ENCODE peak calls at places on chromosome 9, in five cellular contexts. One of them, this sample, is unnamed.

GRCh38 chr9:134624119-134624826 is 17.3 kb upstream of the COL5A1 start:
- DNase-seq in A549: no peak
- DNase-seq in endothelial cell of umbilical vein: no peak
- DNase-seq in HepG2: no peak
- DNase-seq in SK-N-SH: no peak
- DNase-seq in this sample: no peak

GRCh38 chr9:109961579-109961978 is 181.6 kb downstream of the PALM2AKAP2 start:
- DNase-seq in A549: no peak
- DNase-seq in endothelial cell of umbilical vein: no peak
- DNase-seq in HepG2: no peak
- DNase-seq in SK-N-SH: peak
- DNase-seq in this sample: no peak

GRCh38 chr9:1373445-1373844 is 323.3 kb downstream of the DMRT2 start:
- DNase-seq in A549: no peak
- DNase-seq in endothelial cell of umbilical vein: no peak
- DNase-seq in HepG2: no peak
- DNase-seq in SK-N-SH: no peak
- DNase-seq in this sample: no peak

GRCh38 chr9:86353591-86354047 is 591 bp downstream of the TUT7 start:
- DNase-seq in A549: no peak
- DNase-seq in endothelial cell of umbilical vein: peak
- DNase-seq in HepG2: peak
- DNase-seq in SK-N-SH: no peak
- DNase-seq in this sample: peak

GRCh38 chr9:113391917-113392316 is 9.2 kb downstream of the ALAD start:
- DNase-seq in A549: no peak
- DNase-seq in endothelial cell of umbilical vein: no peak
- DNase-seq in HepG2: no peak
- DNase-seq in SK-N-SH: no peak
- DNase-seq in this sample: no peak

GRCh38 chr9:90065851-90066250 is 461.0 kb downstream of the GADD45G start:
- DNase-seq in A549: no peak
- DNase-seq in endothelial cell of umbilical vein: no peak
- DNase-seq in HepG2: no peak
- DNase-seq in SK-N-SH: no peak
- DNase-seq in this sample: no peak

GRCh38 chr9:35521708-35522107 is 31.8 kb downstream of the RUSC2 start:
- DNase-seq in A549: peak
- DNase-seq in endothelial cell of umbilical vein: no peak
- DNase-seq in HepG2: no peak
- DNase-seq in SK-N-SH: no peak
- DNase-seq in this sample: no peak

GRCh38 chr9:15543033-15543791 is 9.6 kb upstream of the CCDC171 start:
- DNase-seq in A549: peak
- DNase-seq in endothelial cell of umbilical vein: no peak
- DNase-seq in HepG2: no peak
- DNase-seq in SK-N-SH: no peak
- DNase-seq in this sample: peak

GRCh38 chr9:34084562-34084961 is 35.9 kb upstream of the UBAP2 start:
- DNase-seq in A549: no peak
- DNase-seq in endothelial cell of umbilical vein: no peak
- DNase-seq in HepG2: no peak
- DNase-seq in SK-N-SH: no peak
- DNase-seq in this sample: no peak

GRCh38 chr9:86585422-86586143 is 231.4 kb upstream of the TUT7 start:
- DNase-seq in A549: no peak
- DNase-seq in endothelial cell of umbilical vein: no peak
- DNase-seq in HepG2: no peak
- DNase-seq in SK-N-SH: no peak
- DNase-seq in this sample: no peak

GRCh38 chr9:114370985-114371335 is 16.8 kb downstream of the AKNA start:
- DNase-seq in A549: no peak
- DNase-seq in endothelial cell of umbilical vein: no peak
- DNase-seq in HepG2: no peak
- DNase-seq in SK-N-SH: no peak
- DNase-seq in this sample: no peak

GRCh38 chr9:120281665-120282064 is 298.3 kb downstream of the CDK5RAP2 start:
- DNase-seq in A549: no peak
- DNase-seq in endothelial cell of umbilical vein: no peak
- DNase-seq in HepG2: no peak
- DNase-seq in SK-N-SH: no peak
- DNase-seq in this sample: no peak

GRCh38 chr9:122228906-122229837 is at the start of gene LHX6:
- DNase-seq in A549: no peak
- DNase-seq in endothelial cell of umbilical vein: peak
- DNase-seq in HepG2: no peak
- DNase-seq in SK-N-SH: peak
- DNase-seq in this sample: peak

GRCh38 chr9:93665566-93666278 is 89.3 kb downstream of the PHF2 start:
- DNase-seq in A549: no peak
- DNase-seq in endothelial cell of umbilical vein: no peak
- DNase-seq in HepG2: no peak
- DNase-seq in SK-N-SH: no peak
- DNase-seq in this sample: no peak

GRCh38 chr9:72431036-72431435 is 66.0 kb upstream of the ZFAND5 start:
- DNase-seq in A549: no peak
- DNase-seq in endothelial cell of umbilical vein: no peak
- DNase-seq in HepG2: no peak
- DNase-seq in SK-N-SH: no peak
- DNase-seq in this sample: no peak

GRCh38 chr9:15498246-15499018 is 12.3 kb downstream of the PSIP1 start:
- DNase-seq in A549: no peak
- DNase-seq in endothelial cell of umbilical vein: no peak
- DNase-seq in HepG2: no peak
- DNase-seq in SK-N-SH: no peak
- DNase-seq in this sample: no peak

GRCh38 chr9:29039258-29039657 is 1466.0 kb upstream of the C9orf72 start:
- DNase-seq in A549: peak
- DNase-seq in endothelial cell of umbilical vein: no peak
- DNase-seq in HepG2: no peak
- DNase-seq in SK-N-SH: no peak
- DNase-seq in this sample: no peak

GRCh38 chr9:71191708-71192107 is 70.3 kb upstream of the TRPM3 start:
- DNase-seq in A549: no peak
- DNase-seq in endothelial cell of umbilical vein: no peak
- DNase-seq in HepG2: no peak
- DNase-seq in SK-N-SH: no peak
- DNase-seq in this sample: no peak

GRCh38 chr9:81032030-81032572 is 657.2 kb downstream of the TLE1 start:
- DNase-seq in A549: peak
- DNase-seq in endothelial cell of umbilical vein: no peak
- DNase-seq in HepG2: peak
- DNase-seq in SK-N-SH: no peak
- DNase-seq in this sample: peak

GRCh38 chr9:34267660-34268059 is 61.4 kb downstream of the KIF24 start:
- DNase-seq in A549: no peak
- DNase-seq in endothelial cell of umbilical vein: peak
- DNase-seq in HepG2: no peak
- DNase-seq in SK-N-SH: no peak
- DNase-seq in this sample: peak

GRCh38 chr9:137892424-137893191 is 15.0 kb downstream of the CACNA1B start:
- DNase-seq in A549: no peak
- DNase-seq in endothelial cell of umbilical vein: no peak
- DNase-seq in HepG2: no peak
- DNase-seq in SK-N-SH: no peak
- DNase-seq in this sample: no peak

GRCh38 chr9:93186151-93186715 is 2.3 kb downstream of the WNK2 start:
- DNase-seq in A549: no peak
- DNase-seq in endothelial cell of umbilical vein: no peak
- DNase-seq in HepG2: no peak
- DNase-seq in SK-N-SH: peak
- DNase-seq in this sample: no peak

GRCh38 chr9:37026085-37026935 is 7.8 kb downstream of the PAX5 start:
- DNase-seq in A549: no peak
- DNase-seq in endothelial cell of umbilical vein: no peak
- DNase-seq in HepG2: no peak
- DNase-seq in SK-N-SH: peak
- DNase-seq in this sample: no peak

GRCh38 chr9:132168347-132168746 is 6.5 kb downstream of the NTNG2 start:
- DNase-seq in A549: no peak
- DNase-seq in endothelial cell of umbilical vein: no peak
- DNase-seq in HepG2: no peak
- DNase-seq in SK-N-SH: peak
- DNase-seq in this sample: no peak

GRCh38 chr9:138118601-138119071 is 241.1 kb downstream of the CACNA1B start:
- DNase-seq in A549: no peak
- DNase-seq in endothelial cell of umbilical vein: no peak
- DNase-seq in HepG2: no peak
- DNase-seq in SK-N-SH: no peak
- DNase-seq in this sample: no peak

GRCh38 chr9:91991621-91992435 is 41.8 kb upstream of the ROR2 start:
- DNase-seq in A549: no peak
- DNase-seq in endothelial cell of umbilical vein: no peak
- DNase-seq in HepG2: no peak
- DNase-seq in SK-N-SH: no peak
- DNase-seq in this sample: no peak

GRCh38 chr9:88819471-88819870 is 171.8 kb upstream of the S1PR3 start:
- DNase-seq in A549: no peak
- DNase-seq in endothelial cell of umbilical vein: no peak
- DNase-seq in HepG2: no peak
- DNase-seq in SK-N-SH: no peak
- DNase-seq in this sample: no peak

GRCh38 chr9:88925471-88925870 is 65.8 kb upstream of the S1PR3 start:
- DNase-seq in A549: no peak
- DNase-seq in endothelial cell of umbilical vein: no peak
- DNase-seq in HepG2: no peak
- DNase-seq in SK-N-SH: no peak
- DNase-seq in this sample: peak

GRCh38 chr9:128383791-128384190 is 12.6 kb downstream of the URM1 start:
- DNase-seq in A549: no peak
- DNase-seq in endothelial cell of umbilical vein: no peak
- DNase-seq in HepG2: no peak
- DNase-seq in SK-N-SH: no peak
- DNase-seq in this sample: no peak

GRCh38 chr9:21825637-21826036 is 23.2 kb downstream of the MTAP start:
- DNase-seq in A549: no peak
- DNase-seq in endothelial cell of umbilical vein: no peak
- DNase-seq in HepG2: no peak
- DNase-seq in SK-N-SH: no peak
- DNase-seq in this sample: no peak

GRCh38 chr9:70195456-70195855 is 63.3 kb upstream of the SMC5 start:
- DNase-seq in A549: no peak
- DNase-seq in endothelial cell of umbilical vein: no peak
- DNase-seq in HepG2: no peak
- DNase-seq in SK-N-SH: no peak
- DNase-seq in this sample: no peak

GRCh38 chr9:5708414-5708813 is 79.5 kb downstream of the RIC1 start:
- DNase-seq in A549: peak
- DNase-seq in endothelial cell of umbilical vein: no peak
- DNase-seq in HepG2: no peak
- DNase-seq in SK-N-SH: no peak
- DNase-seq in this sample: peak

GRCh38 chr9:129218918-129219317 is 40.9 kb upstream of the IER5L start:
- DNase-seq in A549: no peak
- DNase-seq in endothelial cell of umbilical vein: no peak
- DNase-seq in HepG2: no peak
- DNase-seq in SK-N-SH: no peak
- DNase-seq in this sample: no peak

GRCh38 chr9:106657951-106658350 is 205.0 kb upstream of the ZNF462 start:
- DNase-seq in A549: no peak
- DNase-seq in endothelial cell of umbilical vein: no peak
- DNase-seq in HepG2: no peak
- DNase-seq in SK-N-SH: no peak
- DNase-seq in this sample: no peak

GRCh38 chr9:8095531-8096223 is 296.1 kb upstream of the DMAC1 start:
- DNase-seq in A549: no peak
- DNase-seq in endothelial cell of umbilical vein: no peak
- DNase-seq in HepG2: no peak
- DNase-seq in SK-N-SH: no peak
- DNase-seq in this sample: no peak

GRCh38 chr9:77030045-77030444 is 10.6 kb downstream of the FOXB2 start:
- DNase-seq in A549: no peak
- DNase-seq in endothelial cell of umbilical vein: no peak
- DNase-seq in HepG2: no peak
- DNase-seq in SK-N-SH: no peak
- DNase-seq in this sample: no peak
- TF ChIP-seq MAX in A549: no peak
- TF ChIP-seq MAX in endothelial cell of umbilical vein: no peak
- TF ChIP-seq MAX in HepG2: no peak
- TF ChIP-seq MAX in SK-N-SH: no peak
- TF ChIP-seq MAX in this sample: no peak

GRCh38 chr9:101235105-101235866 is 149.5 kb downstream of the BAAT start:
- DNase-seq in A549: peak
- DNase-seq in endothelial cell of umbilical vein: peak
- DNase-seq in HepG2: peak
- DNase-seq in SK-N-SH: peak
- DNase-seq in this sample: peak
- TF ChIP-seq CTCF in A549: peak
- TF ChIP-seq CTCF in endothelial cell of umbilical vein: peak
- TF ChIP-seq CTCF in HepG2: peak
- TF ChIP-seq CTCF in SK-N-SH: peak
- TF ChIP-seq CTCF in this sample: peak

DNA sequence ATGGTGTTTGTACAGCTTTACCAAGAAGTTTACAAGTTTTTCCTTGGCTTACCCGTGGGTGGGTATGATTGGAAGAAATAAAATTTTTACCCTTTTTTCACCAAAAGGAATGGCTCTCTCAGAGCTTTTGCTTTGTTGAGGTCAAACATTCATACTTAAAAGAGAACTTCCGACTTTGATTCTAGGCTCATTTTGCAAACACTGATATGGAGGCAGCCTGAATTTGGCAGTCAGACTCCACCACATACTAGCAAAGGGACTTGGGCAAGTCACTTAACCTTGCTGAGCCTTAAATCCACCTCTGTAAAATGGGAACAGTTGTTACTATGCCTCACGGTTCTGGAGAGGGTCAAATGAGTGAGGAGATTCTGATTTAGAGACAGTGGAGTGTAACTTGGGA is 153.5 kb downstream of the PRKACG start:
- DNase-seq in A549: no peak
- DNase-seq in endothelial cell of umbilical vein: no peak
- DNase-seq in HepG2: no peak
- DNase-seq in SK-N-SH: no peak
- DNase-seq in this sample: no peak
- H3K4me3 ChIP-seq in A549: no peak
- H3K4me3 ChIP-seq in endothelial cell of umbilical vein: no peak
- H3K4me3 ChIP-seq in HepG2: no peak
- H3K4me3 ChIP-seq in SK-N-SH: no peak
- H3K4me3 ChIP-seq in this sample: no peak

DNA sequence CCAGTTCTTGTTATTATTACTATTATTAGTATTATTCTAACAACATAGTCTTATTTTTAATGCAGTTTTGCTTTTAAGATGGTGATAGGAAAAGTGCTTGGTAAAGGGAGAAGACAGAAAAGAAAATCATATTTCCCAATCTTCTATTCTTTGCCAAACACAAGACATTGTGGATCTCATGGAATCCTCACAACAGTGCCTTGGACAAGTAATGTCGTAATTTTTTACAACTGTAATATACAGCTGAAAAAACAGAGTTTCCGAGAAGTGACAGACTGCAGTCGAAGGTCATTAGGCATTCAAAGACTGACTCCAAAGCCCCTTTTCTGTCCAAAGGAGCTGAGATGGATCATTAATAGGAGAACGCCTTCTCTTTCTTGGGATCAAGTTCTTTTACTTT is 24.5 kb upstream of the TRIM32 start:
- DNase-seq in A549: no peak
- DNase-seq in endothelial cell of umbilical vein: no peak
- DNase-seq in HepG2: no peak
- DNase-seq in SK-N-SH: no peak
- DNase-seq in this sample: no peak
- TF ChIP-seq MAX in A549: no peak
- TF ChIP-seq MAX in endothelial cell of umbilical vein: no peak
- TF ChIP-seq MAX in HepG2: no peak
- TF ChIP-seq MAX in SK-N-SH: no peak
- TF ChIP-seq MAX in this sample: no peak

GRCh38 chr9:130359819-130360218 is 84.9 kb upstream of the ASS1 start:
- DNase-seq in A549: no peak
- DNase-seq in endothelial cell of umbilical vein: no peak
- DNase-seq in HepG2: no peak
- DNase-seq in SK-N-SH: no peak
- DNase-seq in this sample: no peak
- TF ChIP-seq CTCF in A549: no peak
- TF ChIP-seq CTCF in endothelial cell of umbilical vein: no peak
- TF ChIP-seq CTCF in HepG2: peak
- TF ChIP-seq CTCF in SK-N-SH: no peak
- TF ChIP-seq CTCF in this sample: no peak